ENCODE peak calls at places on chromosomes 12 and 14, in four cellular contexts. H is K562, Z is HepG2, K is Panc1. S is an unnamed sample.

GRCh38 chr14:59895721-59896120 is 24.2 kb upstream of the LRRC9 start:
- DNase-seq in H (no peak), Z (no peak), K (no peak), S (no peak)

GRCh38 chr12:67517181-67517887 is 131.2 kb upstream of the DYRK2 start:
- DNase-seq in H (no peak), Z (no peak), K (no peak), S (peak)

GRCh38 chr12:116194935-116195431 is 82.5 kb downstream of the MED13L start:
- DNase-seq in H (no peak), Z (no peak), K (no peak), S (no peak)

GRCh38 chr12:121043067-121043466 is 4.0 kb upstream of the OASL start:
- DNase-seq in H (no peak), Z (no peak), K (no peak), S (no peak)

GRCh38 chr12:104199964-104200363 is 15.6 kb upstream of the TXNRD1 start:
- DNase-seq in H (no peak), Z (no peak), K (no peak), S (no peak)

GRCh38 chr12:94616217-94616729 is 34.1 kb downstream of the TMCC3 start:
- DNase-seq in H (peak), Z (no peak), K (no peak), S (no peak)

GRCh38 chr12:112032292-112032691 is 19.1 kb downstream of the ERP29 start:
- DNase-seq in H (no peak), Z (no peak), K (no peak), S (no peak)

GRCh38 chr12:39392154-39392925 is 50.6 kb downstream of the KIF21A start:
- DNase-seq in H (no peak), Z (no peak), K (no peak), S (no peak)

GRCh38 chr14:95756127-95756526 is 42.2 kb upstream of the TCL1A start:
- DNase-seq in H (no peak), Z (no peak), K (no peak), S (no peak)

GRCh38 chr12:4997939-4998338 is 45.7 kb upstream of the KCNA5 start:
- DNase-seq in H (no peak), Z (no peak), K (peak), S (no peak)

GRCh38 chr12:85424581-85425348 is 144.7 kb downstream of the ALX1 start:
- DNase-seq in H (no peak), Z (peak), K (no peak), S (peak)

GRCh38 chr12:102479099-102479887 is 1.1 kb downstream of the IGF1 start:
- DNase-seq in H (no peak), Z (no peak), K (no peak), S (no peak)

GRCh38 chr14:106308839-106309389 is 782.5 kb downstream of the TMEM121 start:
- DNase-seq in H (peak), Z (peak), K (peak), S (no peak)

GRCh38 chr12:89181271-89181920 is 170.9 kb downstream of the DUSP6 start:
- DNase-seq in H (no peak), Z (no peak), K (no peak), S (no peak)

GRCh38 chr14:62505045-62505444 is 540.2 kb downstream of the KCNH5 start:
- DNase-seq in H (no peak), Z (no peak), K (no peak), S (no peak)

GRCh38 chr12:68113644-68114043 is 45.9 kb downstream of the IFNG start:
- DNase-seq in H (peak), Z (no peak), K (no peak), S (peak)

GRCh38 chr14:52338282-52338681 is 24.2 kb downstream of the PTGER2 start:
- DNase-seq in H (no peak), Z (peak), K (peak), S (no peak)

GRCh38 chr14:94816113-94816512 is 46.2 kb upstream of the GSC start:
- DNase-seq in H (no peak), Z (no peak), K (no peak), S (no peak)

GRCh38 chr12:3810016-3810370 is 57.1 kb upstream of the CRACR2A start:
- DNase-seq in H (no peak), Z (no peak), K (no peak), S (no peak)

GRCh38 chr12:91663331-91663998 is 480.8 kb upstream of the DCN start:
- DNase-seq in H (no peak), Z (no peak), K (no peak), S (no peak)

GRCh38 chr12:111761099-111761498 is 5.6 kb upstream of the ALDH2 start:
- DNase-seq in H (no peak), Z (no peak), K (no peak), S (no peak)

GRCh38 chr12:39685854-39686608 is 66.4 kb upstream of the ABCD2 start:
- DNase-seq in H (no peak), Z (no peak), K (no peak), S (no peak)

GRCh38 chr12:1162083-1162760 is 171.2 kb downstream of the ERC1 start:
- DNase-seq in H (no peak), Z (no peak), K (no peak), S (no peak)

GRCh38 chr14:89500303-89500702 is 83.3 kb upstream of the FOXN3 start:
- DNase-seq in H (no peak), Z (peak), K (no peak), S (no peak)

GRCh38 chr12:59078027-59078426 is 157.7 kb upstream of the LRIG3 start:
- DNase-seq in H (no peak), Z (no peak), K (no peak), S (no peak)

GRCh38 chr12:12022306-12022931 is 48.3 kb upstream of the BCL2L14 start:
- DNase-seq in H (no peak), Z (no peak), K (no peak), S (no peak)

GRCh38 chr12:89225401-89225800 is 126.9 kb downstream of the DUSP6 start:
- DNase-seq in H (no peak), Z (no peak), K (no peak), S (peak)

GRCh38 chr12:18462437-18462836 is 201.1 kb downstream of the PIK3C2G start:
- DNase-seq in H (no peak), Z (no peak), K (no peak), S (no peak)

GRCh38 chr14:92380131-92380530 is 57.2 kb downstream of the SLC24A4 start:
- DNase-seq in H (no peak), Z (no peak), K (no peak), S (no peak)

GRCh38 chr14:89900822-89901221 is 53.7 kb downstream of the EFCAB11 start:
- DNase-seq in H (no peak), Z (no peak), K (no peak), S (no peak)

GRCh38 chr14:75450381-75451276 is 22.8 kb downstream of the JDP2 start:
- DNase-seq in H (no peak), Z (peak), K (no peak), S (no peak)

GRCh38 chr12:66538970-66539369 is 139.9 kb downstream of the GRIP1 start:
- DNase-seq in H (no peak), Z (no peak), K (no peak), S (no peak)

GRCh38 chr12:19933924-19934323 is 434.4 kb upstream of the PDE3A start:
- DNase-seq in H (no peak), Z (no peak), K (no peak), S (no peak)

GRCh38 chr12:89648211-89648930 is 60.3 kb downstream of the ATP2B1 start:
- DNase-seq in H (peak), Z (peak), K (no peak), S (no peak)

GRCh38 chr12:34126239-34126641 is 103.9 kb downstream of the ALG10 start:
- DNase-seq in H (peak), Z (peak), K (no peak), S (no peak)
- H3K4me3 ChIP-seq in H (peak), Z (peak), K (peak), S (no peak)

GRCh38 chr14:100375273-100375962 is 52.3 kb downstream of the SLC25A47 start:
- DNase-seq in H (peak), Z (peak), K (no peak), S (peak)
- TF ChIP-seq TCF7L2 in H (no peak), Z (no peak), K (no peak), S (no peak)

GRCh38 chr12:101325590-101325989 is 45.7 kb downstream of the UTP20 start:
- DNase-seq in H (no peak), Z (no peak), K (no peak), S (no peak)
- H3K4me3 ChIP-seq in H (no peak), Z (no peak), K (no peak), S (no peak)

DNA sequence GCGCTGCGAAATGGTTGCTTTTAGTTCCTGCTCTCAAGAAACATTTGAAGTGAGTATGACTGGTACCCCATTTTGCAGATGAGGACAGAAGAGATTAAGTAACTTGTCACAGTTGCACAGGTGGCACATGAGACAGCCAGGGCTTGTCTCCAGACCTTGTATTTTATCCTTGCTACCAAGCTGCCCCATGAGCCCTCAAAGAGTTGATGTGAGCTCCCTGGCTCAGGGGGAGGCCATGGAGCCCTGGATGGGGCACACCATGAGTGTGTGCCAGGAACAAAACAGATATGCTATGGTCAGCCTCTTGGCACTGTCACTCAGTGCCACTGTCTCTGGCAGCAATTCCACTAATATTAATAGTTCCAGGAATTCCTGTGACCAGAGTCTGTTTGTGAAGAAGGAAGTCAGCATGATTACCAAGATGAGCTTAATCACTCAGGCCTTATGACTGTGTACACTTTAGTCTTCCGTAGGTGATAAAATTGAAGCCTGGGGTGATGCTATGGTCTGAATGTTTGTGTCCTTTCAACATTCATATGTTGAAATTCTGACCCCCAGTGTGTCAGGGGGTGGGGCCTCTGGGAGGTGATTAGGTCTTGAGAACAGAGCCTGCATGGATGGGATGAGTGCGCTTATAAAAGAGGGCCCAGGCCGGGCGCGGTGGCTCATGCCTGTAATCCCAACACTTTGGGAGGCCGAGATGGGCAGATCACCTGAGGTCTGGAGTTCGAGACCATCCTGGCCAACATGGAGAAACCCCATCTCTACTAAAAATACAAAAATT is 806.8 kb downstream of the AACS start:
- DNase-seq in H (no peak), Z (no peak), K (no peak), S (no peak)
- TF ChIP-seq TCF7L2 in H (no peak), Z (no peak), K (no peak), S (no peak)

GRCh38 chr12:43100231-43100630 is 451.8 kb downstream of the ADAMTS20 start:
- DNase-seq in H (no peak), Z (no peak), K (no peak), S (no peak)

GRCh38 chr12:43098078-43098477 is 453.9 kb downstream of the ADAMTS20 start:
- DNase-seq in H (no peak), Z (no peak), K (no peak), S (no peak)

GRCh38 chr12:43095669-43096068 is 456.3 kb downstream of the ADAMTS20 start:
- DNase-seq in H (no peak), Z (no peak), K (no peak), S (no peak)

GRCh38 chr12:43099691-43100163 is 452.3 kb downstream of the ADAMTS20 start:
- DNase-seq in H (no peak), Z (no peak), K (no peak), S (no peak)

DNA sequence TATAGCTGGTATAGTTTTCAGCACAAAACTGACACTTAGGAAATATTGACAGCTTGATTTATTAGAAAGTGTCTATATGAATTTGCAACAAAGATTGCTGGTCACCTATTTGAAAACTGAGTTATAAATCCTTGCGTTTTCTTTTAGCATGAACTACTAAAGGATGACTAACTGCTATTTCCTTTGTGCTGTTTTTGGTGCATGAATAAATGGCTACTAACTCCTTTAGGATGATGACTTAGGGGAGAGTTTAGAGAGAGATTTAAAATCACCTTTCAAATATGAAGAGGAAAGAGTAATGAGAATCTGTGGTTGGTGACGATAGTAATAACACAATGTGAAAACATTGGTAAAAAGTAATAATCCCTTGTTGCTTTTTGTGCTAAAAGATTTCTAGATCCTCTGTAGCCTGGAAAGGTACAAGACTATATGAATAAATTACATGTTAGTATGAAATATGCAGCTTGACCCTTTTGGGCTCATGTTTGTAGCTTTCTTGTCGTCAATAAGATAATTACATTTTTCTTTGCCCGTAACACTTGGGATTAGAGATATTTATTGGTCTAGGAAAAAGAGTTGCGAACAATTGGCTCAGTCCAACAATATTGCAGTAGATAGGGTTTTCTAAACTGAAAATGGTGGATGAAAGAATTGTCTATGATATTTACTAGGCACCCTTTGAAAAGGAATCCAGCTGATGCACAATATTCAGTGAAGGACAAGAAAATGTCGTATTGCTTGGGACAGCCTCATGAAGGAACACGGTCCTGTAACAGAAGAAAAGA is 453.0 kb downstream of the ADAMTS20 start:
- DNase-seq in H (no peak), Z (no peak), K (no peak), S (no peak)
- H3K4me3 ChIP-seq in H (no peak), Z (no peak), K (no peak), S (no peak)